ENCODE peak calls at places on chromosomes 12 and 14, in nine cellular contexts. O is GM23248; H is HTR-8/SVneo; G is lower leg skin; Q is activated gamma-delta T cell treated with anti-CD3 and anti-CD28 coated beads, Interleukin-2, amount 50 U/mL, for 16 hours; I is B cell; M is HEK293T; S is astrocyte of the spinal cord; C is SW 1271. U is an unnamed sample.

GRCh38 chr12:90090929-90091651 is 382.5 kb upstream of the ATP2B1 start:
- DNase-seq in O (peak), H (peak), G (peak), Q (no peak), I (no peak), M (no peak), S (peak), C (peak), U (no peak)

GRCh38 chr12:122123051-122123760 is 44.6 kb downstream of the MLXIP start:
- DNase-seq in O (peak), H (peak), G (peak), Q (peak), I (peak), M (peak), S (peak), C (peak), U (peak)

GRCh38 chr14:103398427-103399195 is 13.4 kb downstream of the MARK3 start:
- DNase-seq in O (peak), H (no peak), G (no peak), Q (no peak), I (no peak), M (no peak), S (peak), C (no peak), U (no peak)

GRCh38 chr12:71312767-71313375 is 126.7 kb upstream of the LGR5 start:
- DNase-seq in O (no peak), H (peak), G (no peak), Q (no peak), I (no peak), M (no peak), S (peak), C (no peak), U (no peak)

GRCh38 chr14:105860615-105861580 is 334.5 kb downstream of the TMEM121 start:
- DNase-seq in O (no peak), H (no peak), G (no peak), Q (no peak), I (no peak), M (no peak), S (no peak), C (no peak), U (peak)

GRCh38 chr14:100317897-100318808 is 5.0 kb upstream of the SLC25A47 start:
- DNase-seq in O (peak), H (no peak), G (no peak), Q (peak), I (peak), M (peak), S (peak), C (no peak), U (peak)

GRCh38 chr12:15627995-15628945 is 160.9 kb downstream of the EPS8 start:
- DNase-seq in O (peak), H (no peak), G (no peak), Q (no peak), I (no peak), M (no peak), S (peak), C (no peak), U (no peak)

GRCh38 chr12:100303831-100304230 is 36.9 kb downstream of the SCYL2 start:
- DNase-seq in O (no peak), H (no peak), G (no peak), Q (no peak), I (no peak), M (no peak), S (no peak), C (no peak), U (no peak)

GRCh38 chr12:77855548-77855947 is 24.9 kb downstream of the NAV3 start:
- DNase-seq in O (no peak), H (no peak), G (no peak), Q (no peak), I (no peak), M (peak), S (no peak), C (no peak), U (no peak)

GRCh38 chr14:90513151-90514014 is 116.6 kb downstream of the CALM1 start:
- DNase-seq in O (peak), H (no peak), G (no peak), Q (no peak), I (no peak), M (no peak), S (peak), C (no peak), U (no peak)

GRCh38 chr14:30623412-30624131 is 1.5 kb downstream of the SCFD1 start:
- DNase-seq in O (no peak), H (no peak), G (no peak), Q (no peak), I (no peak), M (no peak), S (no peak), C (no peak), U (no peak)

GRCh38 chr12:132222096-132222807 is 78.0 kb downstream of the NOC4L start:
- DNase-seq in O (peak), H (peak), G (no peak), Q (no peak), I (peak), M (no peak), S (no peak), C (peak), U (no peak)

GRCh38 chr14:22465201-22465835 is 123.7 kb downstream of the DAD1 start:
- DNase-seq in O (peak), H (no peak), G (no peak), Q (no peak), I (no peak), M (no peak), S (peak), C (no peak), U (no peak)

GRCh38 chr14:102761206-102761605 is 16.0 kb upstream of the TRAF3 start:
- DNase-seq in O (no peak), H (no peak), G (no peak), Q (no peak), I (no peak), M (no peak), S (no peak), C (no peak), U (no peak)

GRCh38 chr12:80648866-80649265 is 58.6 kb upstream of the MYF6 start:
- DNase-seq in O (peak), H (peak), G (no peak), Q (no peak), I (no peak), M (no peak), S (peak), C (no peak), U (no peak)

GRCh38 chr14:68740798-68741480 is 51.9 kb downstream of the ZFP36L1 start:
- DNase-seq in O (no peak), H (no peak), G (no peak), Q (no peak), I (no peak), M (no peak), S (no peak), C (no peak), U (no peak)

GRCh38 chr12:109544955-109545531 is 28.3 kb downstream of the MMAB start:
- DNase-seq in O (peak), H (peak), G (no peak), Q (no peak), I (no peak), M (no peak), S (no peak), C (no peak), U (no peak)

GRCh38 chr12:80857311-80857710 is 80.4 kb downstream of the LIN7A start:
- DNase-seq in O (peak), H (no peak), G (no peak), Q (no peak), I (no peak), M (no peak), S (peak), C (no peak), U (no peak)

GRCh38 chr14:64722842-64723447 is 18.7 kb downstream of the PLEKHG3 start:
- DNase-seq in O (no peak), H (no peak), G (no peak), Q (no peak), I (no peak), M (no peak), S (no peak), C (no peak), U (no peak)

GRCh38 chr12:62032838-62033237 is 227.4 kb upstream of the USP15 start:
- DNase-seq in O (no peak), H (no peak), G (no peak), Q (no peak), I (no peak), M (no peak), S (no peak), C (no peak), U (no peak)

GRCh38 chr14:74573421-74574091 is 38.5 kb downstream of the LTBP2 start:
- DNase-seq in O (no peak), H (no peak), G (no peak), Q (no peak), I (no peak), M (no peak), S (peak), C (no peak), U (no peak)

GRCh38 chr14:33052899-33053400 is 114.3 kb downstream of the NPAS3 start:
- DNase-seq in O (no peak), H (no peak), G (no peak), Q (no peak), I (no peak), M (no peak), S (no peak), C (no peak), U (no peak)

GRCh38 chr12:4271433-4272013 is 2.0 kb upstream of the CCND2 start:
- DNase-seq in O (peak), H (no peak), G (no peak), Q (no peak), I (no peak), M (no peak), S (no peak), C (no peak), U (peak)

GRCh38 chr14:39267592-39268112 is 33.9 kb downstream of the MIA2 start:
- DNase-seq in O (no peak), H (no peak), G (no peak), Q (no peak), I (no peak), M (no peak), S (peak), C (no peak), U (no peak)

GRCh38 chr12:113867258-113867657 is 98.9 kb downstream of the RBM19 start:
- DNase-seq in O (peak), H (no peak), G (no peak), Q (no peak), I (no peak), M (peak), S (no peak), C (no peak), U (no peak)

GRCh38 chr12:6335451-6336078 is 6.3 kb downstream of the TNFRSF1A start:
- DNase-seq in O (peak), H (peak), G (peak), Q (peak), I (peak), M (peak), S (peak), C (peak), U (peak)